ENCODE peak calls at places on chromosomes 12 and 14, in nine cellular contexts. V, X, N, P, B, A, I, S and D are unnamed samples.

GRCh38 chr14:89418452-89418851 is 1.4 kb upstream of the FOXN3 start:
- DNase-seq in X (peak; percentile 28), N (peak; percentile 32), A (no peak), I (no peak), B (no peak), V (no peak), P (no peak), S (no peak), D (no peak)

GRCh38 chr14:103545219-103545914 is 16.4 kb downstream of the TRMT61A start:
- DNase-seq in A (no peak), V (no peak), I (no peak), X (no peak), P (no peak), N (no peak), S (no peak), B (no peak), D (no peak)

GRCh38 chr14:85532981-85533820 is 3.3 kb downstream of the FLRT2 start:
- DNase-seq in P (peak; percentile 65), I (peak; percentile 90), N (peak; percentile 47), V (peak; percentile 94), A (peak; percentile 78), S (peak; percentile 78), B (no peak), X (no peak), D (peak; percentile 37)

GRCh38 chr14:59022144-59022543 is 166.3 kb upstream of the DAAM1 start:
- DNase-seq in A (no peak), P (no peak), I (no peak), B (no peak), N (no peak), X (no peak), V (no peak), S (no peak), D (no peak)

GRCh38 chr12:65962921-65963883 is 138.9 kb downstream of the HMGA2 start:
- DNase-seq in N (no peak), A (no peak), P (no peak), X (peak; percentile 21), S (peak; percentile 80), B (peak; percentile 57), V (peak; percentile 21), I (no peak), D (peak; percentile 41)

GRCh38 chr12:115000038-115000437 is 316.1 kb upstream of the TBX3 start:
- DNase-seq in A (no peak), S (peak; percentile 69), V (peak; percentile 57), P (no peak), I (no peak), B (peak; percentile 54), X (no peak), N (no peak), D (no peak)

GRCh38 chr12:26646571-26646970 is 186.4 kb downstream of the ITPR2 start:
- DNase-seq in S (no peak), P (no peak), X (no peak), B (no peak), A (no peak), N (no peak), I (no peak), V (no peak), D (no peak)

GRCh38 chr12:121536929-121537813 is 43.7 kb downstream of the KDM2B start:
- DNase-seq in I (peak; percentile 70), V (peak; percentile 76), X (peak; percentile 88), B (no peak), P (peak; percentile 88), A (peak; percentile 88), N (peak; percentile 78), S (peak; percentile 50), D (peak; percentile 84)

GRCh38 chr14:69703047-69704046 is 63.6 kb upstream of the SRSF5 start:
- DNase-seq in B (no peak), X (no peak), N (no peak), P (no peak), V (no peak), I (no peak), A (no peak), S (no peak), D (no peak)

GRCh38 chr12:1197264-1198018 is 206.4 kb downstream of the ERC1 start:
- DNase-seq in S (peak; percentile 76), B (no peak), P (no peak), I (no peak), N (no peak), A (no peak), X (no peak), V (no peak), D (no peak)

GRCh38 chr12:48199784-48200198 is 3.3 kb downstream of the OR10AD1 start:
- DNase-seq in S (no peak), A (no peak), N (peak; percentile 81), V (peak; percentile 57), B (no peak), I (peak; percentile 62), X (no peak), P (no peak), D (no peak)

GRCh38 chr14:68389973-68390372 is 402.9 kb downstream of the ZFP36L1 start:
- DNase-seq in P (no peak), X (no peak), I (no peak), A (no peak), V (no peak), S (no peak), B (no peak), N (no peak), D (no peak)

GRCh38 chr14:68384335-68384734 is 408.5 kb downstream of the ZFP36L1 start:
- DNase-seq in A (no peak), V (peak; percentile 53), S (no peak), B (no peak), N (no peak), P (no peak), X (peak; percentile 37), I (peak; percentile 57), D (no peak)

GRCh38 chr14:68386950-68387779 is 405.7 kb downstream of the ZFP36L1 start:
- DNase-seq in X (no peak), A (no peak), V (peak; percentile 76), P (no peak), S (peak; percentile 76), B (no peak), I (peak; percentile 57), N (no peak), D (no peak)

GRCh38 chr14:68384881-68385280 is 408.0 kb downstream of the ZFP36L1 start:
- DNase-seq in X (no peak), N (no peak), S (no peak), V (no peak), I (no peak), P (no peak), B (no peak), A (no peak), D (no peak)

DNA sequence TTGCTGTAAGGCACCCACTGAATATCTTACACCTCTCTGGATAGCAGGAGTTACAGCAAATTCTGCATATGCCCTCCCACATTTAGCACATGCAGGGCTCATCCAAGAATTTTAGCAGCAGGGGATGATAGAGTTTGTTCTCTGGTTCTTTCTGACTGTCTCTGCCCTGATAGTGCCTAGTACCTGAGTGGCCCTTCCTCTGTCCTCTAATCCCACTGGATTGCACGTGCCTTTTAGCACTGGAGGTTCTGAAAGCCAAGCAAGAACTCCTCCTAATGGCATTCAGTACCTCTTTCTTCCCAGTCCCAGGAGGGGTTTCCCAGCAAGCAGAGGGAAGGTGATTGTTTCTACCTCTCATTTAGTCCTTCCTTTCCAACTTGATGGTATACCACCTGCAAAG is 406.4 kb downstream of the ZFP36L1 start:
- DNase-seq in A (no peak), V (no peak), N (no peak), S (no peak), I (no peak), X (no peak), B (no peak), P (no peak), D (no peak)
- H3K4me1 ChIP-seq in A (peaks cover 18% of the 10 kb centered on the region), V (peaks cover 54% of the 10 kb centered on the region), N (peaks cover 11% of the 10 kb centered on the region), S (peaks cover 7% of the 10 kb centered on the region), I (peaks cover 2% of the 10 kb centered on the region), X (no peaks in the 10 kb centered on the region), B (no peaks in the 10 kb centered on the region), P (peaks cover 16% of the 10 kb centered on the region), D (no peaks in the 10 kb centered on the region)

GRCh38 chr12:5123921-5124320 is 80.2 kb downstream of the KCNA5 start:
- DNase-seq in V (no peak), A (no peak), B (no peak), P (no peak), X (no peak), I (no peak), N (no peak), S (peak; percentile 56), D (no peak)

GRCh38 chr12:5124401-5124800 is 80.7 kb downstream of the KCNA5 start:
- DNase-seq in I (no peak), V (no peak), S (no peak), P (peak; percentile 14), N (no peak), X (no peak), B (no peak), A (peak; percentile 10), D (no peak)
- H3K4me3 ChIP-seq in I (no peak overlapping the region), V (no peak overlapping the region), S (no peak overlapping the region), P (no peak overlapping the region), N (no peak overlapping the region), X (no peak overlapping the region), B (no peak overlapping the region), A (no peak overlapping the region), D (no peak overlapping the region)

GRCh38 chr12:96246926-96247566 is 52.9 kb downstream of the ELK3 start:
- DNase-seq in S (no peak), A (no peak), V (no peak), B (no peak), P (no peak), N (peak; percentile 23), X (no peak), I (no peak), D (no peak)
- H3K4me1 ChIP-seq in S (peaks cover 9% of the 10 kb centered on the region), A (no peaks in the 10 kb centered on the region), V (no peaks in the 10 kb centered on the region), B (peaks cover 7% of the 10 kb centered on the region), P (no peaks in the 10 kb centered on the region), N (no peaks in the 10 kb centered on the region), X (peaks cover 12% of the 10 kb centered on the region), I (peaks cover 22% of the 10 kb centered on the region), D (no peaks in the 10 kb centered on the region)

GRCh38 chr12:54215990-54216579 is 27.3 kb upstream of the SMUG1 start:
- DNase-seq in P (no peak), B (no peak), S (no peak), X (peak; percentile 21), A (no peak), V (no peak), N (no peak), I (no peak), D (no peak)

GRCh38 chr12:54217774-54218221 is 29.0 kb upstream of the SMUG1 start:
- DNase-seq in B (no peak), V (peak; percentile 47), N (no peak), S (no peak), A (no peak), X (peak; percentile 55), I (peak; percentile 41), P (no peak), D (peak; percentile 31)

GRCh38 chr12:54216580-54217308 is 28.0 kb upstream of the SMUG1 start:
- DNase-seq in A (peak; percentile 64), N (peak; percentile 68), X (peak; percentile 78), I (peak; percentile 80), P (peak; percentile 58), V (peak; percentile 78), B (peak; percentile 86), S (peak; percentile 51), D (peak; percentile 77)

GRCh38 chr12:54214553-54215374 is 26.0 kb upstream of the SMUG1 start:
- DNase-seq in A (peak; percentile 87), X (peak; percentile 90), P (peak; percentile 82), B (peak; percentile 85), V (peak; percentile 94), S (peak; percentile 59), I (peak; percentile 87), N (peak; percentile 72), D (peak; percentile 89)

GRCh38 chr12:54217309-54217661 is 28.5 kb upstream of the SMUG1 start:
- DNase-seq in X (no peak), N (no peak), P (no peak), I (no peak), A (no peak), V (no peak), S (no peak), B (no peak), D (no peak)
- H3K4me3 ChIP-seq in X (no peak overlapping the region), N (peak overlapping the region; percentile 3), P (no peak overlapping the region), I (peak overlapping the region; percentile 51), A (no peak overlapping the region), V (peak overlapping the region; percentile 12), S (peak overlapping the region; percentile 55), B (no peak overlapping the region), D (peak overlapping the region; percentile 9)

GRCh38 chr14:94383777-94384176 is 4.6 kb downstream of the SERPINA1 start:
- DNase-seq in N (no peak), P (no peak), S (no peak), B (no peak), V (no peak), A (no peak), X (no peak), I (no peak), D (no peak)
- H3K4me1 ChIP-seq in N (no peaks in the 10 kb centered on the region), P (no peaks in the 10 kb centered on the region), S (peaks cover 16% of the 10 kb centered on the region), B (peaks cover 15% of the 10 kb centered on the region), V (no peaks in the 10 kb centered on the region), A (peaks cover 24% of the 10 kb centered on the region), X (peaks cover 17% of the 10 kb centered on the region), I (no peaks in the 10 kb centered on the region), D (peaks cover 7% of the 10 kb centered on the region)